ENCODE peak calls at places on chromosomes 4 and X, in nine cellular contexts. M is activated gamma-delta T cell; W is smooth muscle cell of the brain vasculature; V is activated CD4-positive, alpha-beta T cell treated with anti-CD3 and anti-CD28 coated beads, Interleukin-2, amount 50 U/mL, for 4 hours; K is GDM1; Y is bronchial epithelial cell; Q is NCI-H146; H is stimulated activated CD4-positive, alpha-beta T cell treated with anti-CD3 and anti-CD28 coated beads, Interleukin-1b, Interleukin-23, amount 100 ng/mL, for 1 hour; J is ureter. Z is an unnamed sample.
A peak's percentile ranks its signal among the peaks of the same experiment; 100 is the strongest.

GRCh38 chrX:107627792-107628661 is at the start of gene PRPS1:
- DNase-seq in M (peak; percentile 58), W (peak; percentile 65), V (peak; percentile 81), K (peak; percentile 89), Y (peak; percentile 87), Q (peak; percentile 98), H (peak; percentile 68), J (peak; percentile 92), Z (peak; percentile 87)

GRCh38 chr4:154332681-154333421 is 158.7 kb downstream of the DCHS2 start:
- DNase-seq in M (peak; percentile 8), W (no peak), V (peak; percentile 7), K (no peak), Y (no peak), Q (no peak), H (peak; percentile 17), J (peak; percentile 46), Z (no peak)

GRCh38 chrX:2447484-2447883 is 53.3 kb downstream of the DHRSX start:
- DNase-seq in M (no peak), W (no peak), V (no peak), K (no peak), Y (no peak), Q (no peak), H (no peak), J (no peak), Z (no peak)

GRCh38 chr4:119841361-119841760 is 212.8 kb upstream of the PDE5A start:
- DNase-seq in M (no peak), W (no peak), V (no peak), K (no peak), Y (peak; percentile 12), Q (no peak), H (no peak), J (no peak), Z (no peak)

GRCh38 chr4:168815373-168816345 is 194.4 kb downstream of the CBR4 start:
- DNase-seq in M (no peak), W (no peak), V (no peak), K (no peak), Y (no peak), Q (no peak), H (no peak), J (no peak), Z (no peak)

GRCh38 chr4:68861057-68861456 is 45.3 kb downstream of the UGT2B10 start:
- DNase-seq in M (no peak), W (no peak), V (no peak), K (no peak), Y (no peak), Q (no peak), H (no peak), J (no peak), Z (no peak)

GRCh38 chrX:13927175-13927574 is 102.5 kb downstream of the GEMIN8 start:
- DNase-seq in M (no peak), W (no peak), V (no peak), K (no peak), Y (no peak), Q (no peak), H (no peak), J (no peak), Z (no peak)

GRCh38 chr4:71184195-71184781 is 154.5 kb upstream of the SLC4A4 start:
- DNase-seq in M (no peak), W (no peak), V (peak; percentile 6), K (peak; percentile 28), Y (peak; percentile 65), Q (peak; percentile 47), H (no peak), J (peak; percentile 52), Z (peak; percentile 42)

GRCh38 chr4:150251752-150252190 is 173.5 kb downstream of the DCLK2 start:
- DNase-seq in M (no peak), W (no peak), V (no peak), K (no peak), Y (no peak), Q (no peak), H (no peak), J (no peak), Z (no peak)

GRCh38 chr4:8410641-8411271 is 29.8 kb downstream of the ACOX3 start:
- DNase-seq in M (no peak), W (peak; percentile 40), V (no peak), K (peak; percentile 30), Y (peak; percentile 57), Q (peak; percentile 52), H (no peak), J (no peak), Z (peak; percentile 55)

GRCh38 chrX:34918856-34919255 is 23.7 kb upstream of the FAM47B start:
- DNase-seq in M (no peak), W (peak; percentile 31), V (no peak), K (no peak), Y (peak; percentile 59), Q (peak; percentile 2), H (no peak), J (no peak), Z (peak; percentile 10)

GRCh38 chr4:10587697-10588096 is 96.9 kb downstream of the CLNK start:
- DNase-seq in M (no peak), W (no peak), V (no peak), K (peak; percentile 58), Y (no peak), Q (no peak), H (no peak), J (no peak), Z (no peak)

GRCh38 chr4:150181536-150181935 is 103.3 kb downstream of the DCLK2 start:
- DNase-seq in M (no peak), W (no peak), V (no peak), K (no peak), Y (no peak), Q (peak; percentile 13), H (no peak), J (no peak), Z (no peak)

GRCh38 chrX:119272882-119273806 is 37.1 kb downstream of the PGRMC1 start:
- DNase-seq in M (peak; percentile 11), W (no peak), V (peak; percentile 20), K (no peak), Y (peak; percentile 50), Q (no peak), H (peak; percentile 19), J (no peak), Z (peak; percentile 41)

GRCh38 chr4:146212781-146213180 is 1.6 kb upstream of the REELD1 start:
- DNase-seq in M (no peak), W (no peak), V (no peak), K (no peak), Y (no peak), Q (no peak), H (no peak), J (no peak), Z (no peak)

GRCh38 chr4:37928896-37929537 is 31.2 kb upstream of the PTTG2 start:
- DNase-seq in M (no peak), W (no peak), V (no peak), K (no peak), Y (no peak), Q (no peak), H (no peak), J (no peak), Z (no peak)

GRCh38 chr4:20809796-20810195 is 109.5 kb downstream of the PACRGL start:
- DNase-seq in M (no peak), W (no peak), V (no peak), K (no peak), Y (peak; percentile 100), Q (no peak), H (no peak), J (peak; percentile 42), Z (peak; percentile 83)

GRCh38 chrX:133865761-133866470 is 119.5 kb downstream of the GPC3 start:
- DNase-seq in M (no peak), W (no peak), V (no peak), K (no peak), Y (no peak), Q (no peak), H (no peak), J (no peak), Z (no peak)

GRCh38 chrX:17154001-17154400 is 207.5 kb downstream of the REPS2 start:
- DNase-seq in M (no peak), W (no peak), V (no peak), K (no peak), Y (peak; percentile 12), Q (no peak), H (no peak), J (no peak), Z (no peak)

GRCh38 chrX:121579016-121579760 is 531.8 kb downstream of the GLUD2 start:
- DNase-seq in M (no peak), W (peak; percentile 1), V (no peak), K (no peak), Y (peak; percentile 26), Q (peak; percentile 12), H (no peak), J (no peak), Z (no peak)

GRCh38 chr4:168908859-168909390 is 101.1 kb downstream of the CBR4 start:
- DNase-seq in M (no peak), W (no peak), V (no peak), K (no peak), Y (no peak), Q (no peak), H (no peak), J (no peak), Z (no peak)

GRCh38 chr4:80006935-80007744 is 65.9 kb downstream of the ANTXR2 start:
- DNase-seq in M (no peak), W (no peak), V (no peak), K (no peak), Y (peak; percentile 43), Q (peak; percentile 72), H (no peak), J (no peak), Z (no peak)

GRCh38 chrX:110847334-110847733 is 51.7 kb upstream of the CHRDL1 start:
- DNase-seq in M (no peak), W (peak; percentile 35), V (no peak), K (peak; percentile 37), Y (peak; percentile 54), Q (peak; percentile 18), H (no peak), J (no peak), Z (peak; percentile 29)

GRCh38 chrX:44306336-44306735 is 37.1 kb downstream of the EFHC2 start:
- DNase-seq in M (no peak), W (no peak), V (no peak), K (no peak), Y (peak; percentile 76), Q (no peak), H (no peak), J (no peak), Z (peak; percentile 54)

GRCh38 chr4:33400504-33400903 is 2680.3 kb downstream of the PCDH7 start:
- DNase-seq in M (no peak), W (no peak), V (no peak), K (no peak), Y (no peak), Q (no peak), H (no peak), J (no peak), Z (no peak)

Z was measured in RWPE1.